ENCODE peak calls at places on chromosomes 2 and 18, in ten cellular contexts. V is upper lobe of right lung, K is foreskin fibroblast, R is mammary epithelial cell, T is heart right ventricle, A is HL-60, M is left ventricle myocardium inferior, L is progenitor cell of endocrine pancreas, D is mesothelial cell of epicardium, J is endothelial cell. F is an unnamed sample.

GRCh38 chr2:233462202-233462785 is 104.3 kb downstream of the USP40 start:
- DNase-seq in K (no peak), J (no peak), T (no peak), L (no peak), A (no peak), M (no peak), D (no peak), V (no peak), R (no peak), F (peak)

GRCh38 chr18:79782566-79783308 is 15.0 kb upstream of the KCNG2 start:
- DNase-seq in V (peak), R (no peak), J (no peak), T (no peak), K (no peak), A (no peak), D (no peak), L (no peak), M (no peak), F (peak)

GRCh38 chr18:28735731-28736130 is 558.8 kb upstream of the CDH2 start:
- DNase-seq in L (no peak), D (no peak), K (peak), T (no peak), R (peak), M (no peak), J (no peak), V (no peak), A (no peak), F (no peak)

GRCh38 chr2:121617042-121617599 is 32.1 kb downstream of the CLASP1 start:
- DNase-seq in R (no peak), J (no peak), D (no peak), M (no peak), T (no peak), A (no peak), V (no peak), L (no peak), K (peak), F (no peak)

GRCh38 chr18:75678662-75679061 is 251.2 kb upstream of the SMIM21 start:
- DNase-seq in J (no peak), L (no peak), R (no peak), V (no peak), K (no peak), D (no peak), A (no peak), M (no peak), T (no peak), F (no peak)

GRCh38 chr2:191217580-191217979 is 27.6 kb upstream of the MYO1B start:
- DNase-seq in D (no peak), V (no peak), R (peak), M (no peak), L (no peak), A (no peak), T (no peak), J (no peak), K (peak), F (no peak)

GRCh38 chr2:65722028-65722427 is 289.6 kb upstream of the SPRED2 start:
- DNase-seq in T (peak), A (no peak), M (peak), V (no peak), L (peak), K (peak), J (peak), D (no peak), R (peak), F (no peak)

GRCh38 chr2:108574332-108574731 is 40.1 kb downstream of the LIMS1 start:
- DNase-seq in A (no peak), L (no peak), V (no peak), J (no peak), M (no peak), D (no peak), R (no peak), K (no peak), T (no peak), F (no peak)

GRCh38 chr2:138630164-138630563 is 128.6 kb downstream of the SPOPL start:
- DNase-seq in K (no peak), M (no peak), D (no peak), A (no peak), J (no peak), L (no peak), R (peak), V (no peak), T (no peak), F (no peak)

GRCh38 chr2:37802899-37803379 is 122.1 kb upstream of the RMDN2 start:
- DNase-seq in R (peak), K (peak), D (no peak), A (no peak), V (no peak), T (no peak), L (no peak), M (no peak), J (no peak), F (no peak)

GRCh38 chr2:12437144-12437543 is 279.6 kb upstream of the TRIB2 start:
- DNase-seq in A (no peak), M (no peak), R (peak), D (no peak), V (no peak), T (no peak), L (no peak), K (no peak), J (no peak), F (no peak)

DNA sequence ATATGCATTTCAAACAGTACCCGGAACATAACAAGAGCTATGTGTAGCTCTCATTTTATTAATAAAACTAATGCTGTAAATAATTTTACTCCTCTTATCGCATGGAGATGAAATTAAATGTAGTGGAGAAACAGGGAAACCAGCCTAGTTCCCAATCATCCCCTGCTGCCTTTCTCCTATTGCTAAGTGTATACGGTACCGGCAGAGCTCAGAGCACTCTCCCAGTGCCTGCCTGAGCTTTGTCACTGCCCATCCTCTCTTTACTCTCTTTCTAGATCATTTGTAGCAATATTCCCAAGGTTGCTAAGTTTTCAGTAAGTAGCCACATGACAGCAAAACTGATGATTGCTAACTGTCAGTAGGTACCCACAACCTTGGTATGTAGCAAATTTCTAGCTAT is 85.5 kb upstream of the ZSWIM2 start:
- DNase-seq in V (no peak), A (no peak), T (no peak), K (no peak), M (no peak), J (no peak), L (no peak), R (no peak), D (no peak), F (no peak)
- TF ChIP-seq CTCF in V (no peak), A (no peak), T (no peak), K (no peak), M (no peak), J (no peak), L (no peak), R (no peak), D (no peak), F (no peak)

GRCh38 chr2:189168876-189169499 is 10.6 kb downstream of the COL5A2 start:
- DNase-seq in R (no peak), L (no peak), M (no peak), V (no peak), D (no peak), J (no peak), A (no peak), T (no peak), K (peak), F (no peak)

GRCh38 chr2:189177441-189177840 is 2.1 kb downstream of the COL5A2 start:
- DNase-seq in D (no peak), J (no peak), T (no peak), V (no peak), K (no peak), A (no peak), R (no peak), L (no peak), M (no peak), F (no peak)

GRCh38 chr2:189175869-189176431 is 3.6 kb downstream of the COL5A2 start:
- DNase-seq in L (no peak), M (no peak), A (no peak), J (no peak), V (no peak), D (no peak), T (no peak), K (peak), R (no peak), F (no peak)

GRCh38 chr2:189178007-189178406 is 1.6 kb downstream of the COL5A2 start:
- DNase-seq in M (no peak), K (peak), L (no peak), V (no peak), D (no peak), R (peak), J (no peak), A (no peak), T (no peak), F (no peak)

DNA sequence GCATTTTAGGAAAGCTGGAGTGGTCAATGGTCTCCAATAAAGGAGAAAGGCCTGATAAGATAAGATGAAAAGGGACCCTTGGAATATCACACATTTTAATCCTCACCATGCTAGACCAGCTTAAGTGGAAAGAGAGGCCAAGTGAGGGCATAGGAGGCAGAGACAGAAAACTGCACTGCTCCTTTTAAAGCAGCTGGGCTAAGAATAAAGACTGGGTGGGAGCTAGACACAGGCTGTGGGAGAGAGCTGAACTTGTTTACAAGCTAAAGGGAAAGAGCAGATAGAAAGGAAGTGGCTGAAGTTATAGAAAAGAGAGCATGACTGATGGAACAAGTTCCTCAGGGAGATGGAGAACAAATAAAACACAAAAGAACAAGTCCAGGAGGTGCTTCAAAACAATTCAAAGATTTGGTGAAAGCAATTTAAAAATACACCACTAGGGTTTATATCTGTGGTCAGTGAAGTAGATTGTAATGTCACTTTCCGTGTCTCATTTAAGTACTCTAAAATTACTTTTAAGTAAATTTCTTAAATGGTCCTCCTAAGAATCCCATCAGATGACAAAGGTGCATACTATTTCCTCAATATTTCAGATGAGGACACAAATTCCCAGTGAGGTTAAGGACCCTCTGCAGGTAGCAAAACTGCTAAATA is 7.5 kb downstream of the COL5A2 start:
- DNase-seq in T (no peak), V (no peak), J (no peak), A (no peak), R (no peak), L (no peak), D (no peak), M (no peak), K (no peak), F (no peak)
- TF ChIP-seq CTCF in T (no peak), V (no peak), J (peak), A (no peak), R (no peak), L (peak), D (peak), M (peak), K (no peak), F (no peak)

DNA sequence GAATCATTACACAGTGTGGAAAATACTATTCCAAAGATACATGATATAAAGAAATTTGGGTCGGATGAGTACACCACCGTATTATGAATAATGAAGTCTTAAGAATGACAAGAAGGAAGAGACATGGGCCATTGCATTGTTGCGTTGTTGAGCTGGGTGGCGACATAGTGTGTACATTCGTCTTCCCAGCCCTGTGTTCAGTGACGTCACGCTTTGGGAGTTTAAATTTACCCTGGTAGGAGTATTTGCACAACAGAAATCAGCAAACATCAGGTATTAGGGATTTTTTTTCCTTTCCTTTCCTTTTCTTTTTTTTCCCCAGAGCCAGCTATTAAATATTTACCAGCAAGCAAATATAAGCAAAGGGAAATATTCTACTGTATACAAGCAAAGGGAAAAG is 347.2 kb upstream of the NETO1 start:
- DNase-seq in J (no peak), R (no peak), V (no peak), A (no peak), L (no peak), T (no peak), M (no peak), K (no peak), D (no peak), F (no peak)
- TF ChIP-seq CTCF in J (no peak), R (no peak), V (no peak), A (no peak), L (no peak), T (no peak), M (no peak), K (no peak), D (no peak), F (no peak)

GRCh38 chr18:47247036-47247832 is 4.2 kb downstream of the SKOR2 start:
- DNase-seq in J (peak), K (no peak), T (no peak), M (no peak), A (no peak), D (no peak), R (no peak), V (no peak), L (no peak), F (no peak)
- TF ChIP-seq CTCF in J (peak), K (no peak), T (peak), M (peak), A (no peak), D (peak), R (no peak), V (no peak), L (peak), F (peak)